ENCODE peak calls at places on chromosomes 2 and 18, in ten cellular contexts. J is cardiac fibroblast; O is C1 segment of cervical spinal cord; A is GM20000; G is effector CD8-positive, alpha-beta T cell; N is activated naive CD8-positive, alpha-beta T cell treated with anti-CD3 and anti-CD28 coated beads, Interleukin-2, amount 10 ng/mL, durations not matched to agents 7 days and 5 days; Z is amniotic stem cell; M is glomerular endothelial cell; D is brain microvascular endothelial cell; H is fibroblast of the conjunctiva. F is an unnamed sample.

GRCh38 chr2:11940121-11940743 is 193.8 kb downstream of the LPIN1 start:
- DNase-seq in J (no peak), O (no peak), A (no peak), G (no peak), N (no peak), Z (no peak), M (no peak), D (no peak), H (no peak), F (no peak)

GRCh38 chr2:48313036-48313877 is 216.7 kb upstream of the STON1 start:
- DNase-seq in J (no peak), O (no peak), A (peak; percentile 13), G (no peak), N (no peak), Z (no peak), M (no peak), D (no peak), H (no peak), F (no peak)

GRCh38 chr2:1162768-1163584 is 212.3 kb downstream of the SNTG2 start:
- DNase-seq in J (no peak), O (no peak), A (no peak), G (peak; percentile 5), N (no peak), Z (no peak), M (no peak), D (peak; percentile 53), H (no peak), F (peak; percentile 12)

GRCh38 chr2:36762764-36763490 is 66.4 kb downstream of the VIT start:
- DNase-seq in J (no peak), O (no peak), A (no peak), G (no peak), N (no peak), Z (no peak), M (no peak), D (no peak), H (no peak), F (no peak)

GRCh38 chr18:10732990-10733389 is 207.2 kb downstream of the NAPG start:
- DNase-seq in J (no peak), O (no peak), A (no peak), G (no peak), N (no peak), Z (no peak), M (no peak), D (no peak), H (no peak), F (no peak)

GRCh38 chr2:26933638-26934334 is 36.7 kb upstream of the MAPRE3 start:
- DNase-seq in J (no peak), O (no peak), A (no peak), G (no peak), N (no peak), Z (no peak), M (no peak), D (no peak), H (no peak), F (no peak)

GRCh38 chr2:234444888-234445287 is 52.0 kb downstream of the ARL4C start:
- DNase-seq in J (peak; percentile 81), O (peak; percentile 6), A (peak; percentile 26), G (peak; percentile 36), N (peak; percentile 59), Z (peak; percentile 90), M (no peak), D (peak; percentile 90), H (no peak), F (peak; percentile 90)

GRCh38 chr2:108417254-108417653 is 31.8 kb upstream of the GCC2 start:
- DNase-seq in J (no peak), O (no peak), A (no peak), G (no peak), N (no peak), Z (no peak), M (no peak), D (no peak), H (no peak), F (peak; percentile 18)

GRCh38 chr18:28875059-28875458 is 698.1 kb upstream of the CDH2 start:
- DNase-seq in J (no peak), O (no peak), A (no peak), G (no peak), N (no peak), Z (no peak), M (no peak), D (no peak), H (no peak), F (no peak)

GRCh38 chr18:76610933-76611749 is 116.1 kb upstream of the ZNF516 start:
- DNase-seq in J (peak; percentile 46), O (no peak), A (no peak), G (no peak), N (no peak), Z (no peak), M (no peak), D (no peak), H (no peak), F (no peak)

GRCh38 chr2:107108556-107108955 is 222.6 kb upstream of the ST6GAL2 start:
- DNase-seq in J (peak; percentile 2), O (no peak), A (no peak), G (no peak), N (no peak), Z (peak; percentile 78), M (no peak), D (peak; percentile 83), H (no peak), F (no peak)

GRCh38 chr2:216142540-216142939 is 33.4 kb downstream of the XRCC5 start:
- DNase-seq in J (no peak), O (no peak), A (peak; percentile 74), G (no peak), N (no peak), Z (no peak), M (no peak), D (peak; percentile 31), H (peak; percentile 49), F (no peak)

GRCh38 chr2:203751886-203752285 is 45.4 kb downstream of the CD28 start:
- DNase-seq in J (peak; percentile 75), O (no peak), A (no peak), G (no peak), N (no peak), Z (no peak), M (no peak), D (no peak), H (no peak), F (no peak)

GRCh38 chr18:60746491-60746890 is 373.9 kb upstream of the MC4R start:
- DNase-seq in J (no peak), O (no peak), A (no peak), G (no peak), N (no peak), Z (no peak), M (no peak), D (no peak), H (no peak), F (peak; percentile 77)

GRCh38 chr2:181563101-181563692 is 93.7 kb downstream of the CERKL start:
- DNase-seq in J (no peak), O (no peak), A (peak; percentile 18), G (no peak), N (no peak), Z (no peak), M (no peak), D (no peak), H (peak; percentile 46), F (no peak)

GRCh38 chr2:101400048-101400447 is 12.7 kb upstream of the CREG2 start:
- DNase-seq in J (no peak), O (no peak), A (no peak), G (no peak), N (no peak), Z (no peak), M (no peak), D (no peak), H (no peak), F (no peak)

F was measured in dermis microvascular lymphatic vessel endothelial cell.